ENCODE peak calls at places on chromosomes 4 and X, in nine cellular contexts. K is sigmoid colon, A is stomach, R is GM12892, E is H1, T is HCT116, F is spleen, M is transverse colon, S is upper lobe of left lung. G is an unnamed sample.
A peak's percentile ranks its signal among the peaks of the same experiment; 100 is the strongest.

GRCh38 chr4:98939892-98940298 is 11.0 kb upstream of the EIF4E start:
- DNase-seq in M (no peak), F (no peak), E (no peak), R (no peak), S (no peak), A (no peak), T (peak; percentile 75), K (no peak), G (no peak)

GRCh38 chr4:3045500-3045850 is 28.9 kb downstream of the HTT-AS start:
- DNase-seq in K (peak; percentile 87), S (peak; percentile 81), R (no peak), A (peak; percentile 56), E (no peak), T (no peak), F (peak; percentile 94), M (peak; percentile 63), G (no peak)

GRCh38 chr4:53494851-53495250 is 96.4 kb downstream of the LNX1 start:
- DNase-seq in K (no peak), T (no peak), A (no peak), E (no peak), R (no peak), S (no peak), M (no peak), F (no peak), G (no peak)

GRCh38 chr4:95505801-95506200 is 43.0 kb downstream of the UNC5C start:
- DNase-seq in E (no peak), A (no peak), F (no peak), M (no peak), K (no peak), R (no peak), S (no peak), T (no peak), G (no peak)

GRCh38 chr4:105894570-105895323 is 524 bp upstream of the NPNT start:
- DNase-seq in R (peak; percentile 18), M (peak; percentile 61), K (no peak), F (no peak), E (no peak), T (peak; percentile 36), S (peak; percentile 53), A (no peak), G (peak; percentile 14)

GRCh38 chr4:119314356-119314755 is 7.6 kb downstream of the FABP2 start:
- DNase-seq in A (no peak), E (no peak), T (no peak), S (no peak), M (peak; percentile 24), K (no peak), R (no peak), F (no peak), G (no peak)

GRCh38 chrX:22795680-22796079 is 204.1 kb upstream of the DDX53 start:
- DNase-seq in R (no peak), E (no peak), S (no peak), A (no peak), K (no peak), M (no peak), T (no peak), F (no peak), G (no peak)

GRCh38 chrX:47562615-47563243 is 1.7 kb downstream of the ARAF start:
- DNase-seq in F (peak; percentile 75), A (no peak), S (no peak), T (no peak), E (no peak), R (no peak), K (no peak), M (no peak), G (no peak)

GRCh38 chr4:25081866-25082471 is 51.2 kb upstream of the LGI2 start:
- DNase-seq in S (no peak), T (no peak), M (no peak), F (no peak), K (no peak), A (no peak), R (no peak), E (no peak), G (no peak)

GRCh38 chr4:28482580-28482979 is 1621.9 kb downstream of the STIM2 start:
- DNase-seq in K (no peak), M (no peak), R (no peak), E (no peak), F (no peak), A (no peak), S (no peak), T (no peak), G (no peak)

GRCh38 chr4:28479666-28480065 is 1619.0 kb downstream of the STIM2 start:
- DNase-seq in F (no peak), T (no peak), S (no peak), R (no peak), A (no peak), E (no peak), M (no peak), K (no peak), G (no peak)

GRCh38 chr4:28481565-28481964 is 1620.9 kb downstream of the STIM2 start:
- DNase-seq in S (no peak), A (no peak), F (no peak), K (no peak), R (no peak), T (no peak), M (peak; percentile 76), E (no peak), G (no peak)
- TF ChIP-seq POLR2AphosphoS5 in S (no peak), A (no peak), F (no peak), K (no peak), R (no peak), T (no peak), M (no peak), E (no peak), G (no peak)

GRCh38 chrX:68842781-68843581 is 14.2 kb downstream of the EFNB1 start:
- DNase-seq in A (peak; percentile 39), R (no peak), S (no peak), T (no peak), K (no peak), F (no peak), E (no peak), M (peak; percentile 51), G (no peak)

GRCh38 chrX:68840256-68840655 is 11.4 kb downstream of the EFNB1 start:
- DNase-seq in A (no peak), R (no peak), K (peak; percentile 55), F (no peak), E (no peak), T (no peak), M (peak; percentile 4), S (no peak), G (no peak)

GRCh38 chrX:68842351-68842750 is 13.5 kb downstream of the EFNB1 start:
- DNase-seq in F (no peak), S (no peak), M (peak; percentile 69), T (no peak), A (no peak), R (no peak), K (no peak), E (no peak), G (no peak)

GRCh38 chrX:68839771-68840170 is 10.9 kb downstream of the EFNB1 start:
- DNase-seq in S (no peak), F (no peak), E (no peak), A (no peak), M (no peak), K (peak; percentile 50), R (no peak), T (no peak), G (no peak)

GRCh38 chrX:68841251-68842049 is 12.6 kb downstream of the EFNB1 start:
- DNase-seq in F (no peak), T (no peak), E (no peak), K (no peak), R (no peak), M (peak; percentile 88), A (peak; percentile 80), S (no peak), G (no peak)
- TF ChIP-seq POLR2A in F (no peak), T (no peak), E (no peak), K (no peak), R (no peak), M (peak; percentile 51), A (no peak), S (no peak), G (no peak)

GRCh38 chrX:40074959-40075332 is 22.8 kb downstream of the BCOR start:
- DNase-seq in K (no peak), E (no peak), A (no peak), R (no peak), S (no peak), M (no peak), T (no peak), F (peak; percentile 36), G (no peak)
- TF ChIP-seq POLR2AphosphoS5 in K (no peak), E (no peak), A (no peak), R (no peak), S (no peak), M (no peak), T (no peak), F (no peak), G (no peak)

DNA sequence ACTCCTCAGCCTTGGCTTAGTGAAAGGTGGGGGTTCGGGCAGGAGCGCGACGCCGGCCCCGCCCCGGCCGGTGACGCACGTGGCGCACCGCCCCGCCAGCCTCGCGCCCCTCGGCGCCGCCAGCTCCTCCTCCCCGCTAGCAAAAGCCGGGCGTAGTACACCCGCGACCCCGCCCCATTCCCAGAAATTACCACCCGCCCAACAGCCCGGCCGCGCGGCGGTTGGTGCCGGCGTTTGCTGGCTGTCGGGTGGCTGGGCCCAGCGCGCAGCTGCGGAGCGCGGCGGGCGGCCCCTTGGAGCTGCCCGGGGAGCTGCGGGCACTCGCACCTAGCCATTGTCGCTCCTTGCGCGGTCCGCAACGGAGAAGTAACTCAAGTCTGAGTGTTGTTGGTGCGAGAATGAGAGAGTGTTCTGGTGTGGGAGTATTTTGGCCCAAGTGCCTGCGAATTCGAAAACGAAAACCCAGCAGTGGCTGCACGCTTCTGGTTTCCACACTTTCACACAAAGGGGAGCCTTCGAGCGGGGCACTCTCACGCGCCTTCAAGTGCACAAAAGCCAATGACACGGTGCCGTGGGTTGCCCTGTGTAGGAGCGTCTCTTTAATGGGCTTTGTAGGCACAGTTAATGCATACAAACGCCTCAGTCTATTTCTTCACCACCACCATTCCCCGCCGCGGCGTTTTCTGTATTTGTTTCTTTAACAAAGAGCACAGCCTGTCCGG is 1.0 kb upstream of the ELF2 start:
- DNase-seq in K (peak; percentile 98), F (peak; percentile 98), M (peak; percentile 96), T (peak; percentile 85), S (peak; percentile 97), E (peak; percentile 79), A (peak; percentile 96), R (peak; percentile 63), G (peak; percentile 77)
- TF ChIP-seq POLR2A in K (peak; percentile 58), F (peak; percentile 94), M (peak; percentile 91), T (peak; percentile 84), S (peak; percentile 52), E (peak; percentile 52), A (peak; percentile 88), R (peak; percentile 41), G (peak; percentile 77)

GRCh38 chr4:174177536-174177935 is 105.9 kb downstream of the FBXO8 start:
- DNase-seq in M (no peak), S (no peak), F (no peak), A (no peak), R (no peak), K (no peak), E (no peak), T (no peak), G (no peak)

GRCh38 chr4:174172274-174172673 is 111.2 kb downstream of the FBXO8 start:
- DNase-seq in S (no peak), A (no peak), F (no peak), R (no peak), M (no peak), T (no peak), K (no peak), E (no peak), G (no peak)

GRCh38 chr4:174170091-174170490 is 113.4 kb downstream of the FBXO8 start:
- DNase-seq in F (no peak), A (no peak), E (no peak), S (no peak), K (no peak), R (no peak), M (no peak), T (no peak), G (no peak)

GRCh38 chr4:174170906-174171305 is 112.6 kb downstream of the FBXO8 start:
- DNase-seq in T (no peak), M (no peak), K (no peak), S (no peak), E (no peak), R (no peak), A (no peak), F (no peak), G (no peak)

GRCh38 chr4:174173360-174173759 is 110.1 kb downstream of the FBXO8 start:
- DNase-seq in E (no peak), F (no peak), M (no peak), R (no peak), K (no peak), S (no peak), T (no peak), A (no peak), G (no peak)
- TF ChIP-seq POLR2AphosphoS5 in E (no peak), F (no peak), M (no peak), R (no peak), K (peak; percentile 40), S (no peak), T (no peak), A (no peak), G (no peak)

G was measured in GM12891.